ENCODE peak calls at places on chromosome 22, in four cellular contexts. N, V, A and R are unnamed samples.

GRCh38 chr22:40703731-40704130 is 24.4 kb downstream of the MCHR1 start:
- DNase-seq in V (no peak), N (no peak), A (no peak), R (no peak)

GRCh38 chr22:35728639-35729308 is 11.1 kb downstream of the APOL5 start:
- DNase-seq in V (no peak), A (no peak), N (no peak), R (no peak)

GRCh38 chr22:49826603-49827306 is 918 bp downstream of the BRD1 start:
- DNase-seq in A (peak), V (peak), N (peak), R (peak)

GRCh38 chr22:27820896-27821866 is 19.6 kb upstream of the MN1 start:
- DNase-seq in N (no peak), V (no peak), A (no peak), R (no peak)

GRCh38 chr22:45888221-45889092 is 88.5 kb downstream of the WNT7B start:
- DNase-seq in V (no peak), N (no peak), A (peak), R (no peak)

GRCh38 chr22:47093720-47094119 is 331.3 kb downstream of the TBC1D22A start:
- DNase-seq in V (no peak), N (no peak), A (no peak), R (no peak)

GRCh38 chr22:49137216-49137840 is 690.3 kb downstream of the BRD1 start:
- DNase-seq in A (no peak), N (no peak), V (no peak), R (no peak)

GRCh38 chr22:30435674-30436126 is 10.1 kb downstream of the MTFP1 start:
- DNase-seq in A (no peak), N (peak), V (no peak), R (no peak)

GRCh38 chr22:35375031-35375430 is 5.9 kb upstream of the HMOX1 start:
- DNase-seq in N (no peak), A (no peak), V (peak), R (no peak)

GRCh38 chr22:30005213-30005857 is 74.9 kb upstream of the HORMAD2 start:
- DNase-seq in A (peak), N (peak), V (peak), R (peak)

GRCh38 chr22:22074634-22075381 is 92.2 kb upstream of the TOP3B start:
- DNase-seq in N (no peak), A (no peak), V (peak), R (peak)
- H3K4me3 ChIP-seq in N (no peak), A (no peak), V (no peak), R (no peak)

GRCh38 chr22:19477321-19478085 is 1.5 kb downstream of the UFD1 start:
- DNase-seq in N (no peak), V (peak), A (no peak), R (no peak)
- TF ChIP-seq CTCF in N (no peak), V (peak), A (no peak), R (peak)

GRCh38 chr22:41922940-41923594 is 3.5 kb downstream of the TNFRSF13C start:
- DNase-seq in A (no peak), N (no peak), V (no peak), R (no peak)
- H3K4me3 ChIP-seq in A (no peak), N (no peak), V (no peak), R (no peak)

GRCh38 chr22:38312261-38312800 is 4.9 kb downstream of the CSNK1E start:
- DNase-seq in A (no peak), V (no peak), N (no peak), R (peak)
- TF ChIP-seq CTCF in A (no peak), V (no peak), N (no peak), R (no peak)

GRCh38 chr22:38700271-38700788 is 413 bp downstream of the JOSD1 start:
- DNase-seq in N (no peak), A (peak), V (peak), R (peak)

GRCh38 chr22:38697055-38697980 is 3.4 kb downstream of the JOSD1 start:
- DNase-seq in A (no peak), N (no peak), V (peak), R (peak)

GRCh38 chr22:38699143-38699542 is 1.6 kb downstream of the JOSD1 start:
- DNase-seq in A (no peak), V (peak), N (no peak), R (no peak)

GRCh38 chr22:38699784-38700183 is 959 bp downstream of the JOSD1 start:
- DNase-seq in A (no peak), V (peak), N (no peak), R (peak)

DNA sequence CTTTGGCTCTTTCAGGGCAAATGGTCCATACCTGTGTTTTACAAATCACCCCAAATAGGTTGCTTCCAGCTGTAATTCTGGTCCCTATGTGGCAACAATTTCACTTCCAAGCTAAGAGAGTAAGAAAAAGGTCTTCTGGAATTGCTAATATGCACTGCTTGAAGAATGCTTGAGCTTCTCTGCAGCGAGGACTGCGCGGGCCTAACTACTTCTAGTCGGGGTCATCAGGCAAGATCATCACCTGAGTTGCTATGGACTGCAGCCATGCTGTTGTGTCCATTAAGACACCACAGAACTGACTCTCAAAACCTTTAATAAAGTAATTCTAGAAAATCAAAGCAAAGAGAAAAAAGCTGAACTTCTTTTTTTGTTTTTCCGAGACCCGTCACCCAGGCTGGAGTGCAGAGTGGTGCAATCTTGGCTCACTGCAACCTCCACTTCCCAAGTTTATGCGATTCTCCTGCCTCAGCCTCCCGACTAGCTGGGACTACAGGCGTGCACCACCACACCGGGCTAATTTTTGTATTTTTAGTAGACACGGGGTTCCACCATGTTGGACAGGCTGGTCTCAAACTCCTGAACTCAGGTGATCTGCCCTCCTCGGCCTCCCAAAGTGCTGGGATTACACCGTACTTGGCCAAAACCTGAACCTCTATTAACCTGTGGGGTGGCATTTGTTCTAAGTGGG is 2.2 kb downstream of the JOSD1 start:
- DNase-seq in A (no peak), N (no peak), V (no peak), R (no peak)
- H3K4me3 ChIP-seq in A (peak), N (peak), V (peak), R (peak)

DNA sequence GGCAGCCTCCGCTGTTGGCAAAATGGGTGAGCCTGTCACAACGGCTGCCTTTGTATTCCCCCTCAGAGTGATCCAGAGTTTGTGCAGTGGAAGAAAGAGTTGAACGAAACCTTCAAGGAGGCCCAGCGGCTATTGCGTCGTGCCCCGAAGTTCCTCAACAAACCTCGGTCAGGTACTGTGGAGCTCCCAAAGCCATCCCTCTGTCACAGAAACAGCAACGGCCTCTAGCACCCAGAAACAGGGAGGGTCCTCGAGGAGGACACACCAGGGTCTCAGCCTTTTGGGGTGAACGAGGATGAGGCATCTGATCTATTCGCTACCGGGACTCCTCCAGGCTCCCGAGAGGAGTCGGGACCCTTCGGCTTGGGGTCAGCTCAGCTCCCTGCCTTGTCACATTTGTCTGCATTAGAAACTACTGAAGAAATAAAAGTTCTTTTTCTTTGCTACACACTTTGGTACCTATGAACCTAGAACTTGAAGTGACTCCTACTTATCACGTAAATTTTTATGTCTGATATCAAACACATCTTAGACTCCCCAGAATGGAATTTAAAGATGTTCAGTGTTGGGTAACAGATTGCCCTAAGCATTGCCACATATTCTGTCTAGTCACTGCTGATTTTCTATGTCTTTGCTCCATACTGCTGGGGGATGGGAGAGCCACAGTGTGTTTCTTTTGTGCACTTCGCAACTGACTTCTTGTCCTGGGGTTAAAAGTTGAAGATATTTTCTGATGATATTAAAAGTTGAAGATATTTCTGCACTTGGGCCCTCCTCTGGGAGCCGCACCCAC is 19.6 kb upstream of the MYO18B start:
- DNase-seq in A (no peak), N (no peak), V (no peak), R (peak)
- TF ChIP-seq CTCF in A (no peak), N (no peak), V (no peak), R (no peak)

GRCh38 chr22:19184276-19184997 is 5.9 kb upstream of the SLC25A1 start:
- DNase-seq in A (no peak), N (no peak), V (no peak), R (no peak)
- H3K4me3 ChIP-seq in A (no peak), N (no peak), V (no peak), R (no peak)

GRCh38 chr22:37525746-37526350 is 6.6 kb upstream of the CARD10 start:
- DNase-seq in V (no peak), N (no peak), A (no peak), R (no peak)
- TF ChIP-seq CTCF in V (no peak), N (no peak), A (no peak), R (no peak)